ENCODE peak calls at places on chromosome 14, in ten cellular contexts. I is caudate nucleus, A is dorsolateral prefrontal cortex, C is RWPE1, N is H54, R is cardiac muscle cell, M is HFFc6, H is H4, W is fibroblast of lung, S is type B pancreatic cell. G is an unnamed sample.

GRCh38 chr14:30938617-30939016 is 64.3 kb downstream of the COCH start:
- DNase-seq in N (no peak), S (no peak), C (no peak), H (no peak), R (no peak), I (no peak), W (no peak), M (no peak), A (no peak), G (no peak)

GRCh38 chr14:93219103-93219726 is 12.2 kb downstream of the UBR7 start:
- DNase-seq in C (peak), S (no peak), N (no peak), H (peak), R (peak), A (no peak), I (no peak), W (peak), M (peak), G (peak)

GRCh38 chr14:99524804-99525698 is 43.8 kb downstream of the CCNK start:
- DNase-seq in C (peak), W (peak), H (no peak), N (peak), R (peak), I (no peak), S (no peak), M (peak), A (no peak), G (no peak)

GRCh38 chr14:70188608-70189540 is at the start of gene SLC8A3:
- DNase-seq in S (peak), M (peak), C (peak), I (peak), W (peak), A (peak), R (peak), H (no peak), N (no peak), G (peak)

GRCh38 chr14:76929927-76930326 is 98.6 kb downstream of the IRF2BPL start:
- DNase-seq in M (no peak), R (no peak), H (no peak), S (no peak), C (no peak), A (no peak), I (no peak), N (no peak), W (no peak), G (no peak)

GRCh38 chr14:24071144-24071697 is at the start of gene CPNE6:
- DNase-seq in N (no peak), H (no peak), R (no peak), C (no peak), S (no peak), M (no peak), W (no peak), A (peak), I (peak), G (no peak)

GRCh38 chr14:91419044-91419397 is 1.4 kb upstream of the CCDC88C start:
- DNase-seq in R (no peak), C (no peak), N (no peak), I (no peak), A (no peak), S (no peak), M (no peak), W (no peak), H (no peak), G (no peak)

GRCh38 chr14:64659366-64659765 is 44.9 kb upstream of the PLEKHG3 start:
- DNase-seq in A (no peak), R (no peak), C (no peak), W (no peak), S (no peak), H (no peak), M (peak), I (no peak), N (no peak), G (no peak)

GRCh38 chr14:89617142-89617460 is 200.1 kb upstream of the FOXN3 start:
- DNase-seq in R (no peak), S (no peak), M (no peak), C (no peak), N (no peak), I (no peak), H (no peak), A (no peak), W (no peak), G (no peak)

GRCh38 chr14:50741571-50741970 is 73.5 kb upstream of the SAV1 start:
- DNase-seq in H (peak), W (peak), I (no peak), C (peak), R (no peak), A (no peak), S (no peak), M (peak), N (no peak), G (peak)

GRCh38 chr14:99289394-99290189 is 17.6 kb upstream of the BCL11B start:
- DNase-seq in R (no peak), W (no peak), S (no peak), N (no peak), C (no peak), I (no peak), M (no peak), H (no peak), A (no peak), G (no peak)

GRCh38 chr14:105411017-105411941 is 8.3 kb upstream of the MTA1 start:
- DNase-seq in H (no peak), W (peak), C (peak), N (peak), S (peak), M (no peak), R (peak), A (peak), I (no peak), G (peak)

GRCh38 chr14:31527087-31527486 is 34.1 kb upstream of the NUBPL start:
- DNase-seq in W (no peak), C (no peak), A (no peak), R (no peak), M (no peak), S (no peak), N (no peak), I (no peak), H (no peak), G (no peak)

GRCh38 chr14:93657875-93658274 is 130.4 kb downstream of the PRIMA1 start:
- DNase-seq in A (no peak), I (no peak), W (no peak), R (no peak), N (no peak), H (no peak), S (no peak), M (no peak), C (no peak), G (no peak)

GRCh38 chr14:51865953-51866747 is 5.7 kb downstream of the GNG2 start:
- DNase-seq in N (no peak), I (no peak), A (no peak), H (no peak), W (no peak), C (no peak), M (no peak), R (no peak), S (no peak), G (no peak)

GRCh38 chr14:68300608-68301007 is 481.0 kb downstream of the RAD51B start:
- DNase-seq in R (no peak), N (no peak), M (no peak), A (no peak), S (no peak), H (no peak), I (no peak), C (no peak), W (no peak), G (no peak)

GRCh38 chr14:22563987-22564386 is 25.0 kb downstream of the DAD1 start:
- DNase-seq in H (no peak), M (no peak), S (no peak), I (no peak), W (no peak), N (no peak), C (no peak), R (no peak), A (no peak), G (no peak)

GRCh38 chr14:58898655-58899316 is 261.0 kb downstream of the DACT1 start:
- DNase-seq in N (no peak), A (no peak), S (no peak), H (peak), W (peak), R (peak), C (peak), I (no peak), M (peak), G (peak)

GRCh38 chr14:78202178-78202577 is 32.0 kb downstream of the NRXN3 start:
- DNase-seq in C (no peak), S (no peak), H (no peak), I (no peak), W (no peak), A (no peak), M (no peak), N (no peak), R (no peak), G (no peak)

GRCh38 chr14:102020058-102020971 is 55.9 kb downstream of the DYNC1H1 start:
- DNase-seq in A (no peak), S (no peak), W (peak), I (no peak), M (peak), C (no peak), N (peak), H (no peak), R (peak), G (peak)